ENCODE peak calls at places on chromosomes 1 and 21, in five cellular contexts. A is T-cell, X is IMR-90, M is BE2C, D is foreskin fibroblast. N is an unnamed sample.

GRCh38 chr1:111510003-111510380 is 6.6 kb upstream of the ADORA3 start:
- DNase-seq in A (no peak), M (no peak), D (no peak), X (no peak), N (no peak)

GRCh38 chr1:3772715-3773571 is at the start of gene SMIM1:
- DNase-seq in D (no peak), X (no peak), M (no peak), A (no peak), N (no peak)

GRCh38 chr1:41626616-41627375 is 142.3 kb upstream of the EDN2 start:
- DNase-seq in A (no peak), D (peak), X (peak), M (no peak), N (peak)

GRCh38 chr21:43728467-43729390 is 9.8 kb downstream of the PDXK start:
- DNase-seq in A (peak), X (peak), D (peak), M (peak), N (peak)

GRCh38 chr1:38000529-38001453 is 4.5 kb downstream of the FHL3 start:
- DNase-seq in X (peak), D (peak), M (no peak), A (no peak), N (no peak)

GRCh38 chr1:78146137-78146822 is 100.5 kb downstream of the GIPC2 start:
- DNase-seq in A (no peak), D (peak), M (no peak), X (no peak), N (no peak)

GRCh38 chr21:27017251-27017650 is 50.4 kb upstream of the ADAMTS5 start:
- DNase-seq in M (no peak), A (no peak), X (peak), D (no peak), N (no peak)

GRCh38 chr1:50420689-50421365 is 2.4 kb downstream of the DMRTA2 start:
- DNase-seq in M (no peak), A (no peak), D (no peak), X (no peak), N (peak)

GRCh38 chr1:64061430-64062104 is 141.9 kb upstream of the UBE2U start:
- DNase-seq in X (no peak), A (no peak), D (no peak), M (no peak), N (no peak)

GRCh38 chr1:218990019-218990418 is 183.7 kb upstream of the LYPLAL1 start:
- DNase-seq in M (no peak), X (no peak), A (no peak), D (no peak), N (no peak)

GRCh38 chr1:6273380-6273891 is 12.5 kb upstream of the GPR153 start:
- DNase-seq in M (no peak), X (peak), A (no peak), D (peak), N (no peak)

GRCh38 chr1:203306089-203306969 is 1.0 kb downstream of the BTG2 start:
- DNase-seq in M (peak), X (peak), A (no peak), D (peak), N (peak)

GRCh38 chr1:71542155-71542554 is 461.3 kb upstream of the ZRANB2 start:
- DNase-seq in D (no peak), A (no peak), M (no peak), X (no peak), N (no peak)

GRCh38 chr1:26469558-26469957 is 2.7 kb upstream of the HMGN2 start:
- DNase-seq in A (no peak), M (no peak), X (no peak), D (no peak), N (no peak)

GRCh38 chr1:32984090-32984828 is 19.6 kb upstream of the RNF19B start:
- DNase-seq in A (peak), D (peak), M (no peak), X (peak), N (peak)

GRCh38 chr1:234840843-234841242 is 230.9 kb upstream of the IRF2BP2 start:
- DNase-seq in A (no peak), D (no peak), X (no peak), M (no peak), N (peak)

GRCh38 chr1:225772323-225772768 is 5.3 kb upstream of the SRP9 start:
- DNase-seq in M (peak), X (peak), A (no peak), D (peak), N (peak)

GRCh38 chr1:213934642-213935041 is 53.1 kb upstream of the PROX1 start:
- DNase-seq in X (no peak), D (no peak), M (peak), A (no peak), N (no peak)

GRCh38 chr1:76843821-76844448 is 23.3 kb upstream of the ST6GALNAC5 start:
- DNase-seq in A (no peak), M (no peak), X (no peak), D (no peak), N (no peak)

GRCh38 chr1:16012590-16013219 is 5.1 kb downstream of the HSPB7 start:
- DNase-seq in X (peak), A (peak), D (peak), M (peak), N (no peak)

GRCh38 chr1:47592296-47592975 is 154.6 kb downstream of the FOXD2 start:
- DNase-seq in A (no peak), M (no peak), D (no peak), X (no peak), N (no peak)

GRCh38 chr1:50796277-50796676 is 163.8 kb downstream of the FAF1 start:
- DNase-seq in A (no peak), X (no peak), D (no peak), M (no peak), N (no peak)

GRCh38 chr1:29551536-29551935 is 315.2 kb downstream of the PTPRU start:
- DNase-seq in D (no peak), X (no peak), A (no peak), M (no peak), N (no peak)

GRCh38 chr1:184851822-184852746 is 97.4 kb upstream of the EDEM3 start:
- DNase-seq in X (no peak), A (no peak), D (no peak), M (no peak), N (no peak)

GRCh38 chr1:79353224-79353623 is 346.7 kb upstream of the ADGRL4 start:
- DNase-seq in A (no peak), X (peak), M (peak), D (peak), N (no peak)

GRCh38 chr1:30749691-30750583 is 7.6 kb downstream of the LAPTM5 start:
- DNase-seq in M (no peak), X (no peak), A (peak), D (no peak), N (peak)

GRCh38 chr1:205293350-205294074 is 28.0 kb downstream of the NUAK2 start:
- DNase-seq in A (no peak), D (no peak), X (no peak), M (no peak), N (no peak)

GRCh38 chr1:42145190-42145716 is 8.0 kb upstream of the GUCA2B start:
- DNase-seq in X (no peak), A (no peak), D (no peak), M (no peak), N (no peak)

GRCh38 chr1:9628541-9629444 is 22.7 kb upstream of the PIK3CD start:
- DNase-seq in M (no peak), A (peak), D (no peak), X (no peak), N (peak)

GRCh38 chr1:78483903-78484302 is 6.9 kb upstream of the PTGFR start:
- DNase-seq in A (no peak), M (no peak), D (peak), X (peak), N (no peak)

GRCh38 chr1:34013958-34014737 is 150.3 kb downstream of the HMGB4 start:
- DNase-seq in M (no peak), D (no peak), A (no peak), X (no peak), N (no peak)

GRCh38 chr1:198660341-198661056 is 21.7 kb downstream of the PTPRC start:
- DNase-seq in A (no peak), D (no peak), X (no peak), M (no peak), N (no peak)

GRCh38 chr1:86704972-86705632 is 726 bp downstream of the SH3GLB1 start:
- DNase-seq in M (peak), D (peak), A (peak), X (peak), N (no peak)

GRCh38 chr1:176849281-176849680 is 315.2 kb downstream of the ASTN1 start:
- DNase-seq in D (no peak), A (no peak), X (no peak), M (no peak), N (no peak)

GRCh38 chr1:112718691-112719418 is 3.7 kb upstream of the PPM1J start:
- DNase-seq in X (peak), M (peak), D (peak), A (peak), N (peak)

GRCh38 chr1:174700775-174701174 is 253.0 kb downstream of the GPR52 start:
- DNase-seq in X (no peak), A (no peak), D (peak), M (no peak), N (no peak)

GRCh38 chr1:113057006-113057405 is 16.0 kb upstream of the LRIG2 start:
- DNase-seq in A (no peak), D (no peak), X (no peak), M (peak), N (no peak)

N was measured in stimulated activated naive CD8-positive, alpha-beta T cell treated with anti-CD3 and anti-CD28 coated beads, Interleukin-15, amount 100 ng/mL, for 72 hours.